ENCODE peak calls at places on chromosomes 1 and 21, in eight cellular contexts. L is small intestine; F is breast epithelium; V is lower lobe of right lung; R is heart left ventricle; B is CD8-positive, alpha-beta memory T cell; M is psoas muscle; Y is AG04450. T is an unnamed sample.

GRCh38 chr1:84856871-84857270 is 36.1 kb downstream of the LPAR3 start:
- DNase-seq in L (no peak), F (no peak), V (no peak), R (no peak), B (no peak), M (no peak), Y (no peak), T (no peak)

GRCh38 chr1:39205781-39206464 is 1.4 kb downstream of the MACF1 start:
- DNase-seq in L (no peak), F (no peak), V (no peak), R (no peak), B (peak), M (no peak), Y (no peak), T (no peak)

GRCh38 chr1:87389546-87389945 is 60.9 kb downstream of the LMO4 start:
- DNase-seq in L (no peak), F (no peak), V (no peak), R (no peak), B (no peak), M (no peak), Y (no peak), T (no peak)

GRCh38 chr1:14585771-14586170 is 12.7 kb upstream of the KAZN start:
- DNase-seq in L (no peak), F (no peak), V (no peak), R (no peak), B (no peak), M (no peak), Y (no peak), T (no peak)

GRCh38 chr21:44267655-44268142 is 6.0 kb upstream of the DNMT3L start:
- DNase-seq in L (no peak), F (no peak), V (no peak), R (no peak), B (peak), M (peak), Y (no peak), T (peak)

GRCh38 chr21:44657635-44658183 is at the start of gene KRTAP12-3:
- DNase-seq in L (peak), F (no peak), V (no peak), R (no peak), B (peak), M (no peak), Y (no peak), T (peak)

GRCh38 chr1:81517987-81518386 is 282.7 kb upstream of the ADGRL2 start:
- DNase-seq in L (peak), F (no peak), V (no peak), R (no peak), B (no peak), M (no peak), Y (no peak), T (no peak)

GRCh38 chr1:5976231-5976630 is 16.0 kb downstream of the NPHP4 start:
- DNase-seq in L (no peak), F (no peak), V (no peak), R (no peak), B (no peak), M (no peak), Y (no peak), T (no peak)

GRCh38 chr1:199223936-199224335 is 585.1 kb downstream of the PTPRC start:
- DNase-seq in L (no peak), F (no peak), V (no peak), R (no peak), B (no peak), M (no peak), Y (no peak), T (no peak)

GRCh38 chr21:37072239-37072987 is 458 bp downstream of the PIGP start:
- DNase-seq in L (peak), F (peak), V (no peak), R (peak), B (no peak), M (peak), Y (no peak), T (no peak)

GRCh38 chr1:54088385-54088784 is 35.0 kb downstream of the TCEANC2 start:
- DNase-seq in L (no peak), F (no peak), V (no peak), R (no peak), B (no peak), M (no peak), Y (no peak), T (no peak)

DNA sequence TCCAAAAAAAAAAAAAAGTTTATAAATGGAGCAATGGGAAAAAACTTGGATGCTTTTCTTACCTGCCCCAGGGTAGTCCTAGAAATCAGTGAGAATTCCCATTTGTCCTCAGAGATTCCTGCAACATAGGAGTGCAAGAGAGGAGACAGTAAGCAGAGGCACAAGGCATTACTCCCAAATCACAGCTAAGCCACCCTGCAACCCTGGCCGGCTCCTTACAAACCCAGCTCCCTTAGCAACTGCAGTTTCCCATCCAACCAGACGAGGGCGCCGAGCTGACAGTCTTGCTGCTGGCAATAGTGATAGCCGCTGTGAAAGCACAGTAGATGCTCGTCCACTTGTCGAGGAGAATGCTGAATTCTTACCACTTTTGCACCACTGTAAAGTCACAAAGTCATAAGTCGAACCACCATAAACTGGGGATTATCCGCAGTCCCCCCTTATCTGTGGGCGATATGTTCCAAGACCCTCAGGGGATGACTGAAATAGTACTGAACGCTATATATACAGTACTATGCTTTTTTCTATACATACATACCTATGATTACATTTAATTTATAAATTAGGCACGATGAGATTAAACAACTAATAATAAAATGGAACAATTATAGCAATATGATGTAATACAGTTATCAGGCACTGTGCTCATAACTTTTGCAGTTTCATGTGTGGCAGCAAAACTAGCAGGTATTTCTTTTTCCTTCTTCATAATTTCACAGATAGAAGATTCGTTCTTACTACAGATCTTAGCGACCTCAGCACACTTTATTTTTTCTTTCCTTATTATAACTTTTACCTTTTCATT is 6.0 kb upstream of the PITHD1 start:
- DNase-seq in L (peak), F (peak), V (peak), R (peak), B (peak), M (peak), Y (peak), T (peak)
- H3K4me3 ChIP-seq in L (no peak), F (no peak), V (no peak), R (no peak), B (no peak), M (no peak), Y (no peak), T (no peak)

GRCh38 chr1:94795321-94795899 is 24.7 kb upstream of the SLC44A3 start:
- DNase-seq in L (no peak), F (no peak), V (no peak), R (no peak), B (no peak), M (no peak), Y (no peak), T (no peak)

GRCh38 chr1:94792473-94792875 is 27.7 kb upstream of the SLC44A3 start:
- DNase-seq in L (no peak), F (no peak), V (no peak), R (no peak), B (no peak), M (no peak), Y (no peak), T (no peak)

GRCh38 chr1:94790246-94790645 is 29.9 kb upstream of the SLC44A3 start:
- DNase-seq in L (no peak), F (no peak), V (no peak), R (no peak), B (no peak), M (no peak), Y (no peak), T (no peak)

GRCh38 chr1:94790670-94791069 is 29.5 kb upstream of the SLC44A3 start:
- DNase-seq in L (no peak), F (no peak), V (no peak), R (no peak), B (no peak), M (no peak), Y (no peak), T (no peak)

GRCh38 chr1:94792876-94793605 is 27.1 kb upstream of the SLC44A3 start:
- DNase-seq in L (no peak), F (no peak), V (no peak), R (no peak), B (no peak), M (no peak), Y (no peak), T (no peak)
- H3K4me3 ChIP-seq in L (no peak), F (no peak), V (no peak), R (no peak), B (no peak), M (no peak), Y (no peak), T (no peak)

DNA sequence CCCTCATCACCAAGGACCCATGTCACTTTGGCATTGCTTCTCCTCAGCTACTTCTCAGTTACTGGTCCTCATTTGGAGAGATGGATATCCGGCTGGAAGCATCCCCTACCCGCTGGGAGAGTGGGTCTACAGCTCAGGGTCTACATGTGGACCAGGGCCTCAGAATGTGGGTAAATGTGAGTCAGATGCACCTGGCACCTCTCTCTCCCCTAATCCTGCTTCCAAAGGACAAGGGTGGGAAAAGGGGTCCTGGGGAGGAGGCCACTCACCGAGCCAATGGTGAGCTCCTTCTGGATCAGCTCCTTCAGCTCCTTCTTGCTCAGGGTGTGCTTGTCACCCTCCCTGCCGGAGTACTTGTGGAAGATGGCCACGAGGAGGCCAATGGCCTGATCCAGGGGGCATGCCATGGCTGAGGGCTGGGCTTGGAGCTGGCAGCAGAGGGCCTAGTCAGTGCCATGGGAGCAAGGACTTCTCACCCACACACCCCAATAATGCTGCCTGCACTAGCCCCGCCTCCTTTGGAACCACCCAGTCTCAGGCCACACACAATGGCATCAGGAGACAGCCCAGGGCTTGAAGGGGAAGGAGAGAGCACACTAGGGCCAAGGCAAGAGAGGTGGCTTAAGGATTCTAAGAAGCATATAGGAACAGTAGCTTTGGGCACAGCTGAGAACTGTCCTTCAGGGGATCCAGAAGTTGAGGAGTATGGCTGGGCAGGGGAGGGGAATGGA is 693 bp downstream of the S100A6 start:
- DNase-seq in L (peak), F (peak), V (peak), R (peak), B (peak), M (peak), Y (no peak), T (peak)
- H3K4me3 ChIP-seq in L (peak), F (peak), V (peak), R (peak), B (peak), M (peak), Y (peak), T (peak)

DNA sequence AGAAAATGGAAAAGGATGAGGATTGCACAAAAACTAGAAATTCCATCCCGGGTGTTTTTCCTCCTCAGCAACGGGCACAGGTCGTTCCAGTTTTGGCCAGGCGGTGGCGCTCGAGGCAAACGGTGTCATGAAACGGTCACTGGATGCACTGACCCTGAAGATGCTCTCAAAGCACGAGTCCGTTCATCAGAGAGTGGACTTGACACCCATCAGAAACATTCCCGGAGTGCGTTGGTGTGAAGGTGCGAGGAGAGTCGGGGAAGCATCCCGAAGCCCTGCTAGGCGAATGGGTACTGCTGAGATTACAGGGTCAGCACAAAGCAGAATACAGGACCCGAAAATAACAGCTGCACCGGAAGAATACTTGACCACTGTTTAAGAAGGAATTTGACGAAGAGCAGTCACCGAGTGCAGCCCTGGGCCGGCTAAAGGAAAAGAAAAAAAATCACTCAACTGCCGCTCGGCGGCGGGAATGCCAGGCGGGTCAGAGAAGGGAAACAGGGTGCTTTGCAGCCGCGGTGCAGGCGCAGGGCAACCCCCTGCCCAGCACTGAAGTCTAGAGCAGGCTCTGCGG is 71.7 kb upstream of the ETS2 start:
- DNase-seq in L (peak), F (peak), V (peak), R (peak), B (peak), M (peak), Y (peak), T (peak)
- H3K4me3 ChIP-seq in L (peak), F (peak), V (peak), R (peak), B (peak), M (peak), Y (peak), T (peak)

DNA sequence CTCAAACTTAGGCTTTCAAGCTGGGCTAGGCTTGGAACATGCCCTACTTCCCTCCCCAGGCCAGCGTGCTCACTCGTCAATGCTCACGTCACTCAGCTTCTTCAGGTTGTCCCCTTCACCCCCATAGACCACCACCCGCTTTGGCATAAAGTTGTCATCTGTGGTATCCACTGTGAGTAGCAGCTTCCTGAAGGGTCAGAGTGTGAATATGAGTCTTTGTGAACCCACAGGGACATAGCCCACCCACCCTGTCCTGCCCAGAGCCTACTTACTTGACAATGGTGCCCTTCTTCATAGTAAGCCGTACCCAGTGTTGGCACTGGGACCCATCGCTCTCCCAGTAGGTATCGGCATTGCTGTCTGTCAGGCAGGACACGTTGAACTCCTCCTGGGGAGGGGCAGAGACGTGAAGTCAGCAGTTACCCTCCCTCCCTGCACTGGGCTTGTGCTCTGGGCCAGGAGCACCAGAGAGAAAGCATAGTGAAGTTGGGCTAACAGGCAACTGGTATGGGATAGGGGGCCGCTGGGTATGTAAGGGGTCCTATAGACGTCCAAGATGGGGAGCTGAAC is 1.7 kb downstream of the HECTD3 start:
- DNase-seq in L (no peak), F (no peak), V (no peak), R (no peak), B (no peak), M (no peak), Y (no peak), T (no peak)
- H3K4me3 ChIP-seq in L (peak), F (peak), V (peak), R (peak), B (peak), M (peak), Y (peak), T (no peak)

GRCh38 chr1:71918630-71919029 is 363.7 kb downstream of the NEGR1 start:
- DNase-seq in L (no peak), F (no peak), V (no peak), R (no peak), B (no peak), M (no peak), Y (no peak), T (no peak)
- H3K4me3 ChIP-seq in L (no peak), F (no peak), V (no peak), R (no peak), B (no peak), M (no peak), Y (no peak), T (no peak)

DNA sequence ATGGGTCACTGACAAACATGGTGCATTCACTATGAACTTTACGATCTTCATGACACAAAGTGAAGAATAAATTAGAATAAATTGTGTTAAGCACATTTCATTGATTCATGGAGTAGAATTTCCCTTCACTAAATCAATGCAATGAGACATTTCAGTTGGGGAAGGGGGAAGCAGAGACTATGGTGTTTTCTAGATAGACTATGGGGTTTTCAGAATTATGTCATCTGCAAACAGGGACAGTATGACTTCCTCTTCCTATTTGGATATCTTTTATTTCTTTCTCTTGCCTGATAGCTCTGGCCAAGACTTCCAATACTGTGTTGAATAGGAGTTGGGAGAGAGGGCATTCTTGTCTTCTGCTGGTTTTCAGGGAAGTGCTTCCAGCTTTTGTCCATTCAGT is 80.0 kb upstream of the C1orf105 start:
- DNase-seq in L (no peak), F (no peak), V (no peak), R (no peak), B (no peak), M (no peak), Y (no peak), T (no peak)
- H3K4me3 ChIP-seq in L (no peak), F (no peak), V (no peak), R (no peak), B (no peak), M (no peak), Y (no peak), T (no peak)

DNA sequence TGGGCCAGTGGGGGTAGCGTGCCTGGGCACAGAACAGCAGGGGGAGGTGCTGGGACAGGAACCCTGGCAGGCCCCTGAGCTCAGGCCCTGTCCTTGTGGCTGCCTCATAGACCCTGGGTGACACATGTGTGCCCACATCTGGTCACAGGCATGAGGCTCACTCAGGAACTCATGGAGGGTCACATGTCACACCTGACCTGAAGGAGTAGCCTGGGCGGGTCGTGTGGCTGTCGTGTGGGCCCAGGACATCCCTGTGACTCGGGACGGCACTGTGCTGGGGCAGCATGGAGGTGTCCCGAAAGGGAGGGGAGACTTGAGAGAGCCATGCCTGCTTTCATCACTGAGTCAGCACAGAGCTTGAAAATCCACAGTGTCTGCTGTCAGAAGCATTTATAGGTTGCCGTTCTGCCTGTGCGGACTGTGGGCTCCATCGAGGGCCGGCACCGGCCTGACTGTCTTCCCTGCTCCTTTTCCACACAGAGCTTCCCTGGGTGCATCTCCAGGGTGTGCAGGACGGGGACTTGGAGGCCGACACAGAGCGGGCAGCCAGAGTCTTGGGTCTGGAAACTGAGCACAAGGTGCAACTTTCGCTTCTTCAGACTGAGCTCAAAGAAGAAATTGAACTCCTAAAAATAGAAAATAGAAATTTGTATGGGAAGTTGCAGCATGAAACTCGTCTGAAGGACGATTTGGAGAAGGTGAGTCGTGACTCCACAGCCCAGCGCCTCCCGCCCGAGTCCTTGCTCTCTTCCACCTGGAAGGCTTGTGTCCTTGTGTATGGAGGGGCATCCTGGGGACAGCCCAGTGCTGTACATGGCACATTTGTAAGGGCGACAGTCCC is 32.8 kb downstream of the PCNT start:
- DNase-seq in L (no peak), F (no peak), V (no peak), R (no peak), B (no peak), M (no peak), Y (no peak), T (no peak)
- H3K4me3 ChIP-seq in L (no peak), F (no peak), V (no peak), R (no peak), B (no peak), M (peak), Y (no peak), T (no peak)